ENCODE peak calls at places on chromosomes 4 and X, in seven cellular contexts. F, T, E, Z, C, P and D are unnamed samples.

GRCh38 chrX:110082156-110082555 is 79.2 kb downstream of the TMEM164 start:
- DNase-seq in F (no peak), T (no peak), E (no peak), Z (peak), C (no peak), P (peak), D (peak)

GRCh38 chr4:3409571-3410091 is 32.1 kb upstream of the HGFAC start:
- DNase-seq in F (no peak), T (no peak), E (peak), Z (no peak), C (no peak), P (no peak), D (no peak)

GRCh38 chrX:13899607-13900006 is 82.7 kb upstream of the GPM6B start:
- DNase-seq in F (peak), T (peak), E (no peak), Z (peak), C (no peak), P (peak), D (peak)

GRCh38 chrX:20285513-20285912 is 18.8 kb upstream of the RPS6KA3 start:
- DNase-seq in F (no peak), T (no peak), E (no peak), Z (no peak), C (no peak), P (peak), D (peak)

GRCh38 chr4:73518340-73518739 is 36.8 kb downstream of the AFM start:
- DNase-seq in F (no peak), T (no peak), E (no peak), Z (no peak), C (no peak), P (no peak), D (no peak)

GRCh38 chr4:128635141-128635911 is 174.2 kb upstream of the JADE1 start:
- DNase-seq in F (peak), T (no peak), E (peak), Z (peak), C (no peak), P (no peak), D (no peak)

GRCh38 chr4:13292372-13292771 is 191.8 kb downstream of the RAB28 start:
- DNase-seq in F (no peak), T (no peak), E (no peak), Z (no peak), C (no peak), P (no peak), D (no peak)

GRCh38 chr4:68466185-68466584 is 18.9 kb downstream of the TMPRSS11E start:
- DNase-seq in F (no peak), T (no peak), E (no peak), Z (peak), C (no peak), P (peak), D (peak)

GRCh38 chr4:159950707-159951106 is 847.8 kb downstream of the RAPGEF2 start:
- DNase-seq in F (no peak), T (no peak), E (no peak), Z (no peak), C (no peak), P (no peak), D (no peak)

GRCh38 chr4:6471303-6472007 is 959 bp downstream of the PPP2R2C start:
- DNase-seq in F (no peak), T (no peak), E (no peak), Z (no peak), C (no peak), P (no peak), D (no peak)

GRCh38 chr4:147371661-147372060 is 109.2 kb upstream of the EDNRA start:
- DNase-seq in F (no peak), T (no peak), E (no peak), Z (peak), C (no peak), P (peak), D (no peak)

GRCh38 chrX:1392376-1393130 is 640 bp upstream of the SLC25A6 start:
- DNase-seq in F (peak), T (peak), E (peak), Z (peak), C (peak), P (peak), D (peak)

GRCh38 chrX:101450951-101451350 is 34.3 kb upstream of the ARMCX4 start:
- DNase-seq in F (no peak), T (no peak), E (no peak), Z (peak), C (no peak), P (no peak), D (peak)

GRCh38 chrX:133373366-133374079 is 41.8 kb downstream of the GPC4 start:
- DNase-seq in F (no peak), T (no peak), E (no peak), Z (no peak), C (no peak), P (no peak), D (no peak)